ENCODE peak calls at places on chromosome 22, in six cellular contexts. B, I, Z, W, L and X are unnamed samples. For H3K36me3, the result is how much of the 10 kb centered on the place peaks cover.

GRCh38 chr22:46052801-46053562 is 76.0 kb upstream of the WNT7B start:
- DNase-seq in B (no peak), I (peak), Z (no peak), W (peak), L (peak), X (peak)

GRCh38 chr22:16563555-16564520 is 28.8 kb downstream of the CCT8L2 start:
- DNase-seq in B (no peak), I (peak), Z (no peak), W (no peak), L (no peak), X (no peak)

GRCh38 chr22:49672013-49672516 is 155.6 kb downstream of the BRD1 start:
- DNase-seq in B (no peak), I (no peak), Z (no peak), W (no peak), L (peak), X (peak)

GRCh38 chr22:32564170-32565001 is 89.8 kb downstream of the FBXO7 start:
- DNase-seq in B (no peak), I (peak), Z (no peak), W (no peak), L (peak), X (no peak)

GRCh38 chr22:49934891-49935557 is 16.6 kb downstream of the CRELD2 start:
- DNase-seq in B (peak), I (peak), Z (peak), W (peak), L (peak), X (peak)

GRCh38 chr22:44719586-44720368 is 17.8 kb downstream of the PRR5 start:
- DNase-seq in B (peak), I (no peak), Z (no peak), W (no peak), L (no peak), X (no peak)

GRCh38 chr22:25048659-25049657 is 96.4 kb downstream of the KIAA1671 start:
- DNase-seq in B (peak), I (peak), Z (peak), W (peak), L (peak), X (peak)

GRCh38 chr22:45927059-45927458 is 49.9 kb downstream of the WNT7B start:
- DNase-seq in B (no peak), I (no peak), Z (no peak), W (no peak), L (no peak), X (no peak)

GRCh38 chr22:43587574-43587973 is 175.8 kb downstream of the MPPED1 start:
- DNase-seq in B (no peak), I (no peak), Z (no peak), W (no peak), L (no peak), X (no peak)

GRCh38 chr22:30948930-30949342 is 19.6 kb downstream of the MORC2 start:
- DNase-seq in B (no peak), I (no peak), Z (no peak), W (no peak), L (no peak), X (no peak)

GRCh38 chr22:44342347-44342956 is 29.7 kb upstream of the SHISAL1 start:
- DNase-seq in B (no peak), I (no peak), Z (no peak), W (no peak), L (no peak), X (no peak)

GRCh38 chr22:17890892-17891291 is 116.6 kb upstream of the BID start:
- DNase-seq in B (no peak), I (no peak), Z (no peak), W (no peak), L (no peak), X (no peak)

GRCh38 chr22:48443680-48444079 is 1384.0 kb downstream of the BRD1 start:
- DNase-seq in B (no peak), I (no peak), Z (no peak), W (no peak), L (no peak), X (no peak)

GRCh38 chr22:39109361-39109760 is 12.3 kb downstream of the APOBEC3H start:
- DNase-seq in B (no peak), I (no peak), Z (no peak), W (no peak), L (no peak), X (no peak)

DNA sequence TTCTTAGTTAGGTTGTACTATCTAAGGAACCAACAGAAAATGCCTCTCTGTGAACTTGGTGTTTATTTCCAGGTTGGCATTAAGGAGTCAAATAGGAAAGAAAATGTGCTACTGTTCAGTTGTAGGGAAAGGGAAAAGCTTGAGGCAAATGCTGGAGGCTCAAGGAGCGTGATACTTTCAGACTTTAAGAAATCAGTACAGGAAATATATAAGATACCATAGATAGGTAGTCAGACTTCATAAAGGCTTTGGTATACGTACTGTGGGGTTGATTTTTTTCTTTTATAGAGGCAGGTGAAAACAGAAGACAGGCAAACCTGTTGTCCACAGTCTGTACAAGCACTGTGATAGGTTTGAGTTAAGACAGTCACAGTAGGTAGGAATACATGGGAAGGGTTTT is 30.8 kb downstream of the EP300 start:
- DNase-seq in B (no peak), I (no peak), Z (no peak), W (no peak), L (no peak), X (no peak)
- H3K36me3 ChIP-seq in B (under half), I (under half), Z (under half), W (under half), L (under half), X (under half)

GRCh38 chr22:37632174-37633081 is 7.0 kb upstream of the SH3BP1 start:
- DNase-seq in B (no peak), I (no peak), Z (no peak), W (no peak), L (no peak), X (peak)
- H3K4me3 ChIP-seq in B (no peak), I (no peak), Z (no peak), W (peak), L (no peak), X (no peak)

DNA sequence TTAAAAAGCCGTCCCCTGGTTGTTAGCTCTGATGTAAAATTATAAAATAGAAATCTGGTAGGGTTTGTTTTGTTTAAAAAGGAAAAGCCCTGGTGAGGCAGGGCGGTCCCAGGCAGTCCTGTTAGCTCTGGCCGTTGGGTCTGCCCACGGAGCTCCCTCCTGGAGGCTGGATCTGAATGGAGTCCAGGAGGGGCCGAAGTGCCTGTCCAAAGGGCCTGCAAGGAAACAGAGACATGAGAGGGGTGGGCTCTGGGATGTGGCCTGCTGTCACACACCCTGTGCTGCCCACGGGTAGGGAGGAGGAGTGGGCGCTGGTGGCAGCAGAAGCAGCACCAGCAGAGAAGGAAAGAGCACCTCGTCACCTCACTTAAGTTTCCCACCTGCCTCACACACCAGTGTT is 11.3 kb upstream of the PMM1 start:
- DNase-seq in B (no peak), I (no peak), Z (no peak), W (no peak), L (no peak), X (no peak)
- H3K36me3 ChIP-seq in B (under half), I (under half), Z (under half), W (under half), L (under half), X (under half)

GRCh38 chr22:40216041-40216756 is 38.5 kb downstream of the TNRC6B start:
- DNase-seq in B (no peak), I (no peak), Z (no peak), W (no peak), L (no peak), X (no peak)
- H3K4me3 ChIP-seq in B (no peak), I (no peak), Z (no peak), W (peak), L (no peak), X (no peak)